ENCODE peak calls at places on chromosomes 3 and 15, in eight cellular contexts. C is glomerular endothelial cell; R is stimulated activated CD4-positive, alpha-beta T cell treated with anti-CD3 and anti-CD28 coated beads, Interleukin-2, amount 100 ng/mL, for 4 hours; K is A549; D is OCI-LY7; W is psoas muscle; P is activated T-helper 1 cell treated with Interleukin-2 at 50 U/mL for 16 hours; E is lung. Z is an unnamed sample.

GRCh38 chr3:152797751-152798432 is 37.0 kb upstream of the P2RY1 start:
- DNase-seq in P (no peak), C (no peak), D (no peak), R (no peak), K (no peak), W (no peak), E (no peak), Z (no peak)

GRCh38 chr3:160616721-160617120 is 51.4 kb upstream of the KPNA4 start:
- DNase-seq in C (no peak), E (no peak), D (no peak), W (no peak), R (no peak), K (no peak), P (no peak), Z (no peak)

GRCh38 chr3:190325923-190326322 is 3.7 kb upstream of the CLDN1 start:
- DNase-seq in W (no peak), R (no peak), P (no peak), K (no peak), D (no peak), C (no peak), E (no peak), Z (no peak)

GRCh38 chr15:43903864-43904290 is 77.1 kb downstream of the WDR76 start:
- DNase-seq in R (peak), D (peak), C (no peak), K (peak), P (peak), W (no peak), E (peak), Z (no peak)

GRCh38 chr3:129829640-129830039 is 63.9 kb downstream of the TMCC1 start:
- DNase-seq in R (no peak), C (peak), E (no peak), K (peak), P (no peak), W (no peak), D (peak), Z (no peak)

GRCh38 chr3:46925585-46925934 is 48.0 kb downstream of the PTH1R start:
- DNase-seq in E (no peak), R (no peak), W (peak), C (no peak), P (no peak), K (no peak), D (no peak), Z (no peak)

GRCh38 chr15:101558217-101558941 is 68.9 kb upstream of the PCSK6 start:
- DNase-seq in E (peak), P (no peak), W (no peak), R (no peak), D (no peak), K (no peak), C (no peak), Z (no peak)

GRCh38 chr15:45333550-45333949 is 44.8 kb downstream of the GATM start:
- DNase-seq in E (no peak), P (no peak), C (no peak), D (no peak), K (no peak), R (no peak), W (peak), Z (peak)

GRCh38 chr15:84812842-84813241 is 4.3 kb upstream of the ALPK3 start:
- DNase-seq in C (no peak), E (no peak), R (no peak), K (no peak), P (no peak), D (no peak), W (no peak), Z (no peak)

GRCh38 chr15:101517504-101517903 is 28.0 kb upstream of the PCSK6 start:
- DNase-seq in C (no peak), D (no peak), K (no peak), W (no peak), P (no peak), R (no peak), E (no peak), Z (no peak)

GRCh38 chr3:64067510-64068346 is 44.4 kb upstream of the PSMD6 start:
- DNase-seq in P (no peak), C (no peak), K (no peak), D (no peak), W (no peak), R (no peak), E (no peak), Z (no peak)

GRCh38 chr15:75649848-75650247 is 2.1 kb downstream of the SNX33 start:
- DNase-seq in P (no peak), R (no peak), K (no peak), C (no peak), D (no peak), E (no peak), W (no peak), Z (no peak)

GRCh38 chr15:81311834-81312459 is 12.0 kb downstream of the STARD5 start:
- DNase-seq in K (no peak), E (no peak), W (no peak), R (no peak), C (no peak), D (peak), P (no peak), Z (no peak)

GRCh38 chr3:156620260-156620659 is 54.1 kb upstream of the TIPARP start:
- DNase-seq in D (no peak), W (no peak), K (no peak), E (no peak), P (no peak), R (no peak), C (no peak), Z (no peak)

GRCh38 chr3:42846682-42847522 is 28.8 kb downstream of the CYP8B1 start:
- DNase-seq in W (peak), C (no peak), D (peak), P (no peak), R (no peak), E (peak), K (no peak), Z (no peak)

GRCh38 chr15:23566070-23567050 is 886 bp downstream of the MKRN3 start:
- DNase-seq in P (no peak), W (peak), E (no peak), R (peak), C (no peak), D (no peak), K (no peak), Z (no peak)

Z was measured in nucleus accumbens.